ENCODE peak calls at places on chromosomes 2 and 18, in seven cellular contexts. One of them, this sample, is unnamed.

GRCh38 chr2:168529054-168529833 is 73.2 kb downstream of the CERS6 start:
- DNase-seq in A549: no peak
- DNase-seq in adrenal gland: no peak
- DNase-seq in heart left ventricle: no peak
- DNase-seq in tibial nerve: no peak
- DNase-seq in IMR-90: no peak
- DNase-seq in stomach: no peak
- DNase-seq in this sample: no peak

GRCh38 chr2:14557111-14557510 is 75.4 kb upstream of the LRATD1 start:
- DNase-seq in A549: no peak
- DNase-seq in adrenal gland: no peak
- DNase-seq in heart left ventricle: no peak
- DNase-seq in tibial nerve: no peak
- DNase-seq in IMR-90: no peak
- DNase-seq in stomach: no peak
- DNase-seq in this sample: no peak

GRCh38 chr2:120231564-120231973 is 8.4 kb upstream of the TMEM185B start:
- DNase-seq in A549: no peak
- DNase-seq in adrenal gland: no peak
- DNase-seq in heart left ventricle: no peak
- DNase-seq in tibial nerve: no peak
- DNase-seq in IMR-90: no peak
- DNase-seq in stomach: no peak
- DNase-seq in this sample: no peak

GRCh38 chr2:100189395-100189794 is 47.0 kb upstream of the AFF3 start:
- DNase-seq in A549: no peak
- DNase-seq in adrenal gland: no peak
- DNase-seq in heart left ventricle: no peak
- DNase-seq in tibial nerve: no peak
- DNase-seq in IMR-90: no peak
- DNase-seq in stomach: no peak
- DNase-seq in this sample: no peak

GRCh38 chr18:21997207-21998143 is 171.9 kb upstream of the GATA6 start:
- DNase-seq in A549: peak; percentile 25
- DNase-seq in adrenal gland: peak; percentile 21
- DNase-seq in heart left ventricle: no peak
- DNase-seq in tibial nerve: no peak
- DNase-seq in IMR-90: peak; percentile 42
- DNase-seq in stomach: no peak
- DNase-seq in this sample: peak; percentile 31

GRCh38 chr2:129905664-129906081 is 73.8 kb upstream of the RAB6C start:
- DNase-seq in A549: no peak
- DNase-seq in adrenal gland: no peak
- DNase-seq in heart left ventricle: no peak
- DNase-seq in tibial nerve: no peak
- DNase-seq in IMR-90: no peak
- DNase-seq in stomach: peak; percentile 23
- DNase-seq in this sample: no peak

GRCh38 chr18:75204262-75204977 is 4.5 kb downstream of the PTGR3 start:
- DNase-seq in A549: no peak
- DNase-seq in adrenal gland: peak; percentile 24
- DNase-seq in heart left ventricle: peak; percentile 54
- DNase-seq in tibial nerve: no peak
- DNase-seq in IMR-90: peak; percentile 36
- DNase-seq in stomach: no peak
- DNase-seq in this sample: no peak

GRCh38 chr18:24019641-24020331 is 5.2 kb downstream of the TTC39C start:
- DNase-seq in A549: no peak
- DNase-seq in adrenal gland: no peak
- DNase-seq in heart left ventricle: no peak
- DNase-seq in tibial nerve: no peak
- DNase-seq in IMR-90: no peak
- DNase-seq in stomach: no peak
- DNase-seq in this sample: no peak

GRCh38 chr18:36697905-36698304 is 130.9 kb downstream of the TPGS2 start:
- DNase-seq in A549: no peak
- DNase-seq in adrenal gland: no peak
- DNase-seq in heart left ventricle: no peak
- DNase-seq in tibial nerve: peak; percentile 39
- DNase-seq in IMR-90: peak; percentile 94
- DNase-seq in stomach: no peak
- DNase-seq in this sample: no peak

GRCh38 chr2:160220545-160221009 is 20.5 kb upstream of the ITGB6 start:
- DNase-seq in A549: no peak
- DNase-seq in adrenal gland: no peak
- DNase-seq in heart left ventricle: no peak
- DNase-seq in tibial nerve: no peak
- DNase-seq in IMR-90: no peak
- DNase-seq in stomach: no peak
- DNase-seq in this sample: no peak

GRCh38 chr2:240739797-240740196 is 48.1 kb downstream of the AQP12A start:
- DNase-seq in A549: no peak
- DNase-seq in adrenal gland: no peak
- DNase-seq in heart left ventricle: no peak
- DNase-seq in tibial nerve: no peak
- DNase-seq in IMR-90: no peak
- DNase-seq in stomach: no peak
- DNase-seq in this sample: no peak

GRCh38 chr2:144165599-144166250 is 354.2 kb downstream of the ZEB2 start:
- DNase-seq in A549: no peak
- DNase-seq in adrenal gland: no peak
- DNase-seq in heart left ventricle: no peak
- DNase-seq in tibial nerve: no peak
- DNase-seq in IMR-90: peak; percentile 29
- DNase-seq in stomach: no peak
- DNase-seq in this sample: no peak

GRCh38 chr18:42508683-42509347 is 553.8 kb downstream of the PIK3C3 start:
- DNase-seq in A549: no peak
- DNase-seq in adrenal gland: no peak
- DNase-seq in heart left ventricle: no peak
- DNase-seq in tibial nerve: no peak
- DNase-seq in IMR-90: no peak
- DNase-seq in stomach: no peak
- DNase-seq in this sample: no peak

GRCh38 chr18:21662591-21662990 is 42.0 kb downstream of the ABHD3 start:
- DNase-seq in A549: no peak
- DNase-seq in adrenal gland: no peak
- DNase-seq in heart left ventricle: no peak
- DNase-seq in tibial nerve: no peak
- DNase-seq in IMR-90: no peak
- DNase-seq in stomach: no peak
- DNase-seq in this sample: no peak

GRCh38 chr2:96870631-96871255 is 863 bp upstream of the SEMA4C start:
- DNase-seq in A549: no peak
- DNase-seq in adrenal gland: peak; percentile 56
- DNase-seq in heart left ventricle: no peak
- DNase-seq in tibial nerve: no peak
- DNase-seq in IMR-90: no peak
- DNase-seq in stomach: peak; percentile 64
- DNase-seq in this sample: peak; percentile 34

GRCh38 chr2:60480089-60480773 is 73.2 kb downstream of the BCL11A start:
- DNase-seq in A549: no peak
- DNase-seq in adrenal gland: no peak
- DNase-seq in heart left ventricle: no peak
- DNase-seq in tibial nerve: no peak
- DNase-seq in IMR-90: no peak
- DNase-seq in stomach: peak; percentile 57
- DNase-seq in this sample: peak; percentile 43

GRCh38 chr2:239026711-239027430 is 179.0 kb downstream of the TWIST2 start:
- DNase-seq in A549: no peak
- DNase-seq in adrenal gland: no peak
- DNase-seq in heart left ventricle: peak; percentile 29
- DNase-seq in tibial nerve: no peak
- DNase-seq in IMR-90: no peak
- DNase-seq in stomach: no peak
- DNase-seq in this sample: no peak

GRCh38 chr2:233813236-233814062 is 35.3 kb downstream of the MROH2A start:
- DNase-seq in A549: no peak
- DNase-seq in adrenal gland: no peak
- DNase-seq in heart left ventricle: no peak
- DNase-seq in tibial nerve: no peak
- DNase-seq in IMR-90: no peak
- DNase-seq in stomach: peak; percentile 17
- DNase-seq in this sample: peak; percentile 1

GRCh38 chr2:60822987-60823386 is 58.4 kb upstream of the REL start:
- DNase-seq in A549: no peak
- DNase-seq in adrenal gland: no peak
- DNase-seq in heart left ventricle: no peak
- DNase-seq in tibial nerve: no peak
- DNase-seq in IMR-90: no peak
- DNase-seq in stomach: no peak
- DNase-seq in this sample: no peak

GRCh38 chr18:45324489-45325111 is 290.7 kb upstream of the SLC14A2 start:
- DNase-seq in A549: no peak
- DNase-seq in adrenal gland: peak; percentile 39
- DNase-seq in heart left ventricle: peak; percentile 55
- DNase-seq in tibial nerve: peak; percentile 66
- DNase-seq in IMR-90: peak; percentile 8
- DNase-seq in stomach: no peak
- DNase-seq in this sample: peak; percentile 59

GRCh38 chr2:40321224-40321623 is 130.7 kb downstream of the SLC8A1 start:
- DNase-seq in A549: no peak
- DNase-seq in adrenal gland: no peak
- DNase-seq in heart left ventricle: no peak
- DNase-seq in tibial nerve: no peak
- DNase-seq in IMR-90: no peak
- DNase-seq in stomach: no peak
- DNase-seq in this sample: no peak
- H3K27ac ChIP-seq in A549: no peak overlapping the region
- H3K27ac ChIP-seq in adrenal gland: no peak overlapping the region
- H3K27ac ChIP-seq in heart left ventricle: no peak overlapping the region
- H3K27ac ChIP-seq in tibial nerve: no peak overlapping the region
- H3K27ac ChIP-seq in IMR-90: no peak overlapping the region
- H3K27ac ChIP-seq in stomach: no peak overlapping the region
- H3K27ac ChIP-seq in this sample: no peak overlapping the region

DNA sequence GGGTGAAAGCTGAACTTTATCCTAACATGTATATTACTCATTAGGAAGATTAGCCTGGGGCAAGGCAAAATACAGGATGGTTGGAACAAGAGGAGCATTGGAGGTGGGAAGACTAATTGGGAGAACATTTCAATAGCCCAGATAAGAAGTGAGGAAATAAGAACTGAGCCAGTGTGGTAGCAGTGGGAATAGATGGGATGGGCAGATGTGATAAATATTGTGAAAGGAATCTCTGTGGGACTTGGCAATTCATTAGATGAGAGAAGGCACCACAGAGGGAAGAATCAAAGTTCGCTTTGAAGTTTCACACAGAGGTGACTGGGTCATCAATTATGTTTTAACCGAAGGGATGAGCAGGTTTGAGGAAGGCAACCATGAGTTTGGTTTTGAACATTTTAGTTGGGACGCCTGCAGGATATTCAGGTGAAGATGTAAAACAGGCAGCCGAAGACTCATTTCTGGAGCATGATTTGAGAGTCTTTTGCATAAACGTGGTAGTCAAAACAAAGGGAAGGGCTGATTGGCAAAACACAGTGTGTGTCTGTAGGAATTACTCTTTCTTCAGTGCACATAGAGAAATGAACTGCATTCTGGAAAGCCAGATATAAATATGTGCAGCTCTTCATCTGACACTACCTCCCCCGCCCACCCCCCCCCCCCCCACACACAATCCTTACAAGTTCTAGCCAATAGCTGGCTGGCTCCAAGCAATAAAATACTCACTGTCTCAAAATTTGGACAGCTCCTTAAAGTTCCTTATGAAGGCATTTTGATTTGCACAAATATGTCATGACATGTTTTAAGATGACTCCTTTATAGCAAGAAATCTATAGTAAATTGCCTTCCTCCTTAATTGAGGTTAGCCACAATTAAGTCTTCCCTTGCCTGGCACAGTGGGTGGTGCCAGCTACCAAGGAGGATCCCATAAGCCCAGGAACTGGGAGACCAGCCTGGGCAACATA is 1.9 kb upstream of the SLC1A4 start:
- DNase-seq in A549: no peak
- DNase-seq in adrenal gland: peak; percentile 28
- DNase-seq in heart left ventricle: no peak
- DNase-seq in tibial nerve: no peak
- DNase-seq in IMR-90: peak; percentile 57
- DNase-seq in stomach: no peak
- DNase-seq in this sample: no peak
- TF ChIP-seq POLR2A in A549: no peak
- TF ChIP-seq POLR2A in adrenal gland: no peak
- TF ChIP-seq POLR2A in heart left ventricle: no peak
- TF ChIP-seq POLR2A in tibial nerve: no peak
- TF ChIP-seq POLR2A in IMR-90: no peak
- TF ChIP-seq POLR2A in stomach: no peak
- TF ChIP-seq POLR2A in this sample: no peak

DNA sequence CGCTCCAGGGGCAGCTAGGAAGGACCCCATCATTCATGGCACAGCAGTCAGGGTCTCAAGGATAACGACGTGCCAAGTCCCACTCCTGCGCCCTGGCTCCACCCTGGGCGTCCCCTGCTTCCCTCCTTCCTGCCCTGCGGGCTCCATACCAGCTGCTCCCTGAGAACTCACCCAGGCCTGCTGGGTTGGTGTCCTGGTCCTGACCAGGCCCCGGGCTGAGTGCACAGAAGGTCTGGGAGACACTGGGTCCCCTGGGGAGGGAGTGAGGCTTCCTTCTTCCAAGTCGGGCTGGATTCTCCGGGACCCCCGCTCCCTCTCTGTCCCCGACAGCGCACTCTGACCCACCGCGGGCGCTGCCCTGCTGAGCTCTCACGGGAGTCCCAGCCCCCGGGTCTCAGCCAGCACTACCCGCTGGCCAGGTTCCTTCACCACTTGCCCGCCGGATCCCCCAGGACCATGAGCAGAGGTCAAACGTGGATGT is 160.2 kb downstream of the PXDN start:
- DNase-seq in A549: no peak
- DNase-seq in adrenal gland: no peak
- DNase-seq in heart left ventricle: peak; percentile 20
- DNase-seq in tibial nerve: no peak
- DNase-seq in IMR-90: no peak
- DNase-seq in stomach: no peak
- DNase-seq in this sample: no peak
- H3K27ac ChIP-seq in A549: no peak overlapping the region
- H3K27ac ChIP-seq in adrenal gland: no peak overlapping the region
- H3K27ac ChIP-seq in heart left ventricle: no peak overlapping the region
- H3K27ac ChIP-seq in tibial nerve: no peak overlapping the region
- H3K27ac ChIP-seq in IMR-90: no peak overlapping the region
- H3K27ac ChIP-seq in stomach: no peak overlapping the region
- H3K27ac ChIP-seq in this sample: no peak overlapping the region

DNA sequence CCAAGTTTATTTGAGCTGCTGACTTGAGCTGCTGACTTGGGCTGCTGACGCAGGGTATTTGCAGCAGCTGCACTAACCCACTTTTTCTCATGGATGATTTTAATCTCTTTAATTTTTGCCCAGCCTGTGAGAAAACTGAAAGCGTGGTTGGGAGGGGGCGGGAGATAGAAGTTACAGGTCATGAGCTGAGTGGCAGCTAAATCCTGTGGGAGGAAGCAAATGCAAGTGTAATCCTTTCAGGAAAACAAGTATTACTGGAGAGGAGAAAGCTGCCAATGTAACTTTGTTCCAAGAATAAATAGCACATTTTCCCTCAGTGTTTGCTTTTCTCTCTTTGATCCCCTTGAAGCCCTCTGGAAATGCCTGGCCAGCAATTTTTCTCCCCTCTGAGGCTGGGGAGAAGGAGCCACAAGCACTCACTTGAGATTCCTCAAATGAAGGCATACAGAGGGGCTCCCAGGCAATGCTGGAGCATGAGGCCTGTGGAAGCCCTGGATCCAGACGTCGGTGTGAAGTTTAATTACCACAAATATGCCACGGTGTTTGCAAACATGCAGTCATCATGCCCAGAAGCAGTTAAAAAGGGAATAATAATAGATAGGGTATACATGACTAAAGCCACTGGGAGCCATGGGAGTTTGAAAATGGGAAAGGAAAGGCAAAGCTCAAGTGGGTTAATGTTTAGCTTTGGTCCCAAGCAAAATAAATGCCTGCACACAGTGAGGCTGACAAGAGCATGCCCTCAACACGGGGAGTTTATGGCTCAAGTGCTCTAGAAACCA is 10.4 kb upstream of the EVA1A start:
- DNase-seq in A549: no peak
- DNase-seq in adrenal gland: no peak
- DNase-seq in heart left ventricle: peak; percentile 40
- DNase-seq in tibial nerve: no peak
- DNase-seq in IMR-90: peak; percentile 76
- DNase-seq in stomach: no peak
- DNase-seq in this sample: peak; percentile 90
- TF ChIP-seq POLR2A in A549: no peak
- TF ChIP-seq POLR2A in adrenal gland: no peak
- TF ChIP-seq POLR2A in heart left ventricle: no peak
- TF ChIP-seq POLR2A in tibial nerve: no peak
- TF ChIP-seq POLR2A in IMR-90: no peak
- TF ChIP-seq POLR2A in stomach: no peak
- TF ChIP-seq POLR2A in this sample: no peak

This sample was measured in body of pancreas.